ENCODE peak calls at places on chromosomes 4 and X, in four cellular contexts. One of them, this sample, is unnamed.

GRCh38 chrX:14356401-14356800 is 172.9 kb upstream of the GLRA2 start:
- DNase-seq in neuronal stem cell: no peak
- DNase-seq in fibroblast of lung: peak; percentile 1
- DNase-seq in PC-3: peak; percentile 50
- DNase-seq in this sample: no peak

GRCh38 chr4:165905405-165906027 is 32.5 kb downstream of the TLL1 start:
- DNase-seq in PC-3: peak; percentile 59
- DNase-seq in neuronal stem cell: no peak
- DNase-seq in fibroblast of lung: peak; percentile 1
- DNase-seq in this sample: no peak

GRCh38 chr4:1784789-1785591 is 8.1 kb upstream of the FGFR3 start:
- DNase-seq in fibroblast of lung: no peak
- DNase-seq in neuronal stem cell: no peak
- DNase-seq in PC-3: no peak
- DNase-seq in this sample: no peak

GRCh38 chr4:113878718-113879117 is 100.7 kb downstream of the ARSJ start:
- DNase-seq in PC-3: peak; percentile 15
- DNase-seq in fibroblast of lung: peak; percentile 78
- DNase-seq in neuronal stem cell: peak; percentile 51
- DNase-seq in this sample: peak; percentile 27

GRCh38 chrX:107674480-107675364 is 46.4 kb downstream of the PRPS1 start:
- DNase-seq in fibroblast of lung: peak; percentile 25
- DNase-seq in neuronal stem cell: no peak
- DNase-seq in PC-3: no peak
- DNase-seq in this sample: peak; percentile 11

GRCh38 chr4:108877821-108878220 is 115.0 kb upstream of the ETNPPL start:
- DNase-seq in fibroblast of lung: peak; percentile 52
- DNase-seq in neuronal stem cell: no peak
- DNase-seq in PC-3: peak; percentile 32
- DNase-seq in this sample: no peak

GRCh38 chrX:22118161-22118830 is 86.2 kb downstream of the PHEX start:
- DNase-seq in PC-3: peak; percentile 69
- DNase-seq in fibroblast of lung: no peak
- DNase-seq in neuronal stem cell: no peak
- DNase-seq in this sample: no peak

GRCh38 chr4:120921456-120922389 is 803 bp downstream of the PRDM5 start:
- DNase-seq in neuronal stem cell: no peak
- DNase-seq in fibroblast of lung: peak; percentile 80
- DNase-seq in PC-3: peak; percentile 53
- DNase-seq in this sample: no peak

GRCh38 chrX:11285661-11286060 is 7.6 kb upstream of the AMELX start:
- DNase-seq in fibroblast of lung: no peak
- DNase-seq in PC-3: no peak
- DNase-seq in neuronal stem cell: no peak
- DNase-seq in this sample: no peak

GRCh38 chrX:11296051-11296450 is 2.8 kb downstream of the AMELX start:
- DNase-seq in fibroblast of lung: no peak
- DNase-seq in neuronal stem cell: no peak
- DNase-seq in PC-3: no peak
- DNase-seq in this sample: no peak

GRCh38 chrX:11287505-11287904 is 5.7 kb upstream of the AMELX start:
- DNase-seq in PC-3: no peak
- DNase-seq in neuronal stem cell: no peak
- DNase-seq in fibroblast of lung: no peak
- DNase-seq in this sample: no peak

GRCh38 chrX:11293113-11293512 is at the start of gene AMELX:
- DNase-seq in PC-3: no peak
- DNase-seq in fibroblast of lung: no peak
- DNase-seq in neuronal stem cell: no peak
- DNase-seq in this sample: no peak

DNA sequence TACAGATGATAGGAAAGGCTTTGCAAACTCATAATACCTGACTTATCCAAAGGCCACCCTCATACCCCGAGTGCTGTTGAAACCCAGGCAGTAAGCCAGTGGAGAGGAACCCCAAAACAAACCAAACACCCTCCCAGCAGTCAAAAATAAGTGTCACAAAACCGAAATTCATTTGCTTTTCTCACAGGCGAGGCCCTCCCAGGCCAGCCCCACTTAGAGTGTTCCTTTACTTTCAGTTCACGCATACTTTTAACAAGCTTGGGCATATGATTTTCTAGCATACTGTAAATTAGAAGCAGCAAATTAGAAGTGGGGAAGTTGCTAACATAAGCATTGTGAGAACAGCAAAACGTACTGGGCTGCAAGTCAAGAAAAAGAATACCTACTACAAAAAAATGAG is 2.5 kb upstream of the AMELX start:
- DNase-seq in PC-3: no peak
- DNase-seq in neuronal stem cell: no peak
- DNase-seq in fibroblast of lung: no peak
- DNase-seq in this sample: no peak
- H3K4me2 ChIP-seq in PC-3: no peak overlapping the region
- H3K4me2 ChIP-seq in neuronal stem cell: no peak overlapping the region
- H3K4me2 ChIP-seq in fibroblast of lung: no peak overlapping the region
- H3K4me2 ChIP-seq in this sample: no peak overlapping the region

GRCh38 chr4:169205146-169205806 is 65.5 kb downstream of the SH3RF1 start:
- DNase-seq in neuronal stem cell: no peak
- DNase-seq in fibroblast of lung: peak; percentile 27
- DNase-seq in PC-3: no peak
- DNase-seq in this sample: no peak

GRCh38 chr4:169202878-169203277 is 67.9 kb downstream of the SH3RF1 start:
- DNase-seq in fibroblast of lung: no peak
- DNase-seq in neuronal stem cell: no peak
- DNase-seq in PC-3: no peak
- DNase-seq in this sample: no peak

GRCh38 chr4:169202143-169202699 is 68.5 kb downstream of the SH3RF1 start:
- DNase-seq in neuronal stem cell: no peak
- DNase-seq in PC-3: no peak
- DNase-seq in fibroblast of lung: no peak
- DNase-seq in this sample: no peak

GRCh38 chr4:169201144-169202124 is 69.3 kb downstream of the SH3RF1 start:
- DNase-seq in PC-3: no peak
- DNase-seq in neuronal stem cell: no peak
- DNase-seq in fibroblast of lung: no peak
- DNase-seq in this sample: no peak

DNA sequence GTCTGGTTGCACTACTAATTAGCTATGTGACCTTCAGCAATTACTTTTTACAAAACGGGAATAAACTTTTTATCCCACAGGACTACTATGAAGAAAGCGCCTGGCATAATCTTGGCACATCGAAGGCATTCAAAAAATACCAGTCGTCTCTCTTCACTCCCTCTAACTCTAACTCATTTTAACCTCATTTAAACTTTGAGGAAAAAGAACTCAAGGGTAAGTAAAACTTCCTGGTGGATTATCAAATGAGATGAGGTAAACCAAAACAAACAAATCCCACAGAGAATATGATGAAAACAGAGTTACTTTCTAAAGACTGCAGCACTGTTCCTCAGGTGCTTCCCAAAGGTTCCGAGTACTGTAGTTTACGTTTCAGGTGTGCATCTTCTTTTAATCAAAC is 66.9 kb downstream of the SH3RF1 start:
- DNase-seq in fibroblast of lung: no peak
- DNase-seq in PC-3: no peak
- DNase-seq in neuronal stem cell: no peak
- DNase-seq in this sample: no peak
- H3K27ac ChIP-seq in fibroblast of lung: no peak overlapping the region
- H3K27ac ChIP-seq in PC-3: no peak overlapping the region
- H3K27ac ChIP-seq in neuronal stem cell: no peak overlapping the region
- H3K27ac ChIP-seq in this sample: no peak overlapping the region

GRCh38 chr4:7191546-7192251 is 639 bp upstream of the SORCS2 start:
- DNase-seq in PC-3: no peak
- DNase-seq in fibroblast of lung: no peak
- DNase-seq in neuronal stem cell: no peak
- DNase-seq in this sample: no peak
- H3K4me3 ChIP-seq in PC-3: peak overlapping the region; percentile 64
- H3K4me3 ChIP-seq in fibroblast of lung: no peak overlapping the region
- H3K4me3 ChIP-seq in neuronal stem cell: no peak overlapping the region
- H3K4me3 ChIP-seq in this sample: no peak overlapping the region

GRCh38 chrX:19761554-19762295 is 125.7 kb downstream of the SH3KBP1 start:
- DNase-seq in neuronal stem cell: no peak
- DNase-seq in PC-3: no peak
- DNase-seq in fibroblast of lung: no peak
- DNase-seq in this sample: no peak
- H3K4me2 ChIP-seq in neuronal stem cell: no peak overlapping the region
- H3K4me2 ChIP-seq in PC-3: peak overlapping the region; percentile 54
- H3K4me2 ChIP-seq in fibroblast of lung: no peak overlapping the region
- H3K4me2 ChIP-seq in this sample: peak overlapping the region; percentile 32

GRCh38 chrX:45740291-45740690 is 539.6 kb upstream of the DIPK2B start:
- DNase-seq in fibroblast of lung: no peak
- DNase-seq in PC-3: no peak
- DNase-seq in neuronal stem cell: no peak
- DNase-seq in this sample: no peak

GRCh38 chrX:45743081-45743533 is 542.4 kb upstream of the DIPK2B start:
- DNase-seq in PC-3: peak; percentile 81
- DNase-seq in fibroblast of lung: peak; percentile 65
- DNase-seq in neuronal stem cell: no peak
- DNase-seq in this sample: no peak

GRCh38 chrX:45745479-45745878 is 544.8 kb upstream of the DIPK2B start:
- DNase-seq in neuronal stem cell: no peak
- DNase-seq in fibroblast of lung: peak; percentile 57
- DNase-seq in PC-3: peak; percentile 5
- DNase-seq in this sample: no peak

GRCh38 chrX:45747905-45748304 is 547.2 kb upstream of the DIPK2B start:
- DNase-seq in fibroblast of lung: peak; percentile 67
- DNase-seq in neuronal stem cell: no peak
- DNase-seq in PC-3: peak; percentile 7
- DNase-seq in this sample: no peak

GRCh38 chrX:45743906-45744625 is 543.4 kb upstream of the DIPK2B start:
- DNase-seq in neuronal stem cell: no peak
- DNase-seq in fibroblast of lung: no peak
- DNase-seq in PC-3: peak; percentile 25
- DNase-seq in this sample: no peak
- H3K27ac ChIP-seq in neuronal stem cell: no peak overlapping the region
- H3K27ac ChIP-seq in fibroblast of lung: no peak overlapping the region
- H3K27ac ChIP-seq in PC-3: peak overlapping the region; percentile 77
- H3K27ac ChIP-seq in this sample: no peak overlapping the region

DNA sequence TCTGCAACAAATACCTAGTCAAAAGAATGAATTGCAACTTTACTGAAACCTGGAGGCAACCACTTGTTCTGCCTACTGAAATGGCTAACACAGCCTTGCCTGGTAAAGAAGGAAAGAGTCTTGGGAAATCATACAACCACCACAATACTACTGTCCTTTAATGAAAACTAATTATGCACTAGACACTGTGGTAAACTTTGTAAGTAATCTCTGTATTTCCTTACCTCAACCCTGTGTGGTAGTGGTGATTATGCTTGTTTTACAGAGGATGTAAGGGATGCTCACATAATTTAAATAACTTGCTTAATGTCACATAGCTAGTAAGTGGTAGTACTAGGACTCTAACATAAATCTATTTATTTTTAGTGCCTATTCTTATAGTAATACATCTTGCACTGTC is 44.7 kb downstream of the TMEM156 start:
- DNase-seq in neuronal stem cell: no peak
- DNase-seq in fibroblast of lung: no peak
- DNase-seq in PC-3: no peak
- DNase-seq in this sample: no peak
- H3K4me3 ChIP-seq in neuronal stem cell: no peak overlapping the region
- H3K4me3 ChIP-seq in fibroblast of lung: no peak overlapping the region
- H3K4me3 ChIP-seq in PC-3: no peak overlapping the region
- H3K4me3 ChIP-seq in this sample: no peak overlapping the region

GRCh38 chr4:159677521-159677920 is 574.6 kb downstream of the RAPGEF2 start:
- DNase-seq in fibroblast of lung: peak; percentile 69
- DNase-seq in PC-3: no peak
- DNase-seq in neuronal stem cell: no peak
- DNase-seq in this sample: no peak
- H3K4me2 ChIP-seq in fibroblast of lung: no peak overlapping the region
- H3K4me2 ChIP-seq in PC-3: no peak overlapping the region
- H3K4me2 ChIP-seq in neuronal stem cell: no peak overlapping the region
- H3K4me2 ChIP-seq in this sample: no peak overlapping the region

GRCh38 chrX:71210829-71211228 is 12.2 kb upstream of the GJB1 start:
- DNase-seq in PC-3: no peak
- DNase-seq in fibroblast of lung: peak; percentile 34
- DNase-seq in neuronal stem cell: no peak
- DNase-seq in this sample: no peak
- H3K27ac ChIP-seq in PC-3: no peak overlapping the region
- H3K27ac ChIP-seq in fibroblast of lung: no peak overlapping the region
- H3K27ac ChIP-seq in neuronal stem cell: no peak overlapping the region
- H3K27ac ChIP-seq in this sample: no peak overlapping the region